ENCODE peak calls at places on chromosomes 16 and 17, in ten cellular contexts. A, I, E, K, T, X, B, N, D and C are unnamed samples. For H3K27me3, the result is how much of the 10 kb centered on the place peaks cover.

GRCh38 chr16:14289692-14290340 is 218.7 kb downstream of the MRTFB start:
- DNase-seq in A (no peak), I (no peak), X (no peak), D (no peak), E (no peak), K (no peak), N (peak), T (no peak), B (no peak), C (no peak)

GRCh38 chr16:48011888-48012658 is 143.7 kb downstream of the ABCC12 start:
- DNase-seq in K (no peak), B (no peak), D (no peak), N (no peak), E (no peak), T (no peak), A (no peak), I (no peak), X (no peak), C (no peak)

GRCh38 chr16:11582157-11582814 is 4.4 kb downstream of the LITAF start:
- DNase-seq in X (no peak), T (no peak), N (no peak), I (no peak), A (no peak), D (no peak), E (no peak), K (no peak), B (no peak), C (no peak)

GRCh38 chr16:4376126-4376819 is 4.6 kb downstream of the VASN start:
- DNase-seq in A (peak), E (peak), D (peak), B (peak), X (peak), N (peak), K (peak), T (peak), I (peak), C (no peak)

GRCh38 chr16:57165483-57165882 is 20.4 kb downstream of the PSME3IP1 start:
- DNase-seq in E (no peak), A (no peak), K (no peak), X (no peak), D (no peak), T (no peak), I (no peak), N (no peak), B (no peak), C (no peak)

GRCh38 chr17:67606896-67607604 is 110.7 kb upstream of the NOL11 start:
- DNase-seq in B (peak), N (no peak), D (no peak), A (no peak), K (no peak), I (no peak), X (no peak), T (no peak), E (no peak), C (no peak)

GRCh38 chr16:86574646-86575045 is 3.7 kb upstream of the FOXL1 start:
- DNase-seq in A (no peak), N (no peak), X (no peak), D (no peak), I (no peak), E (no peak), T (no peak), K (no peak), B (no peak), C (no peak)

GRCh38 chr17:83058478-83059167 is 20.8 kb upstream of the METRNL start:
- DNase-seq in N (peak), B (peak), A (no peak), T (peak), D (peak), X (no peak), I (peak), E (no peak), K (no peak), C (no peak)

GRCh38 chr17:81733507-81734404 is 21.7 kb downstream of the SLC25A10 start:
- DNase-seq in X (peak), K (peak), A (peak), D (peak), T (peak), B (peak), N (peak), I (peak), E (peak), C (no peak)

GRCh38 chr17:77644181-77644972 is 314.1 kb upstream of the TNRC6C start:
- DNase-seq in I (no peak), B (no peak), X (no peak), D (no peak), E (no peak), A (no peak), N (no peak), T (no peak), K (peak), C (no peak)
- H3K27me3 ChIP-seq in I (under half), B (under half), X (under half), D (under half), E (under half), A (under half), N (under half), T (under half), K (under half), C (under half)

GRCh38 chr17:79837888-79838540 is 1.2 kb downstream of the CBX4 start:
- DNase-seq in D (no peak), X (no peak), T (peak), I (no peak), A (no peak), B (peak), E (no peak), N (peak), K (no peak), C (no peak)

GRCh38 chr17:79840204-79840988 is 1.2 kb upstream of the CBX4 start:
- DNase-seq in X (peak), I (peak), N (peak), B (peak), T (peak), A (peak), D (peak), E (peak), K (no peak), C (no peak)

GRCh38 chr17:79840989-79841286 is 1.7 kb upstream of the CBX4 start:
- DNase-seq in I (no peak), E (no peak), K (no peak), D (no peak), X (no peak), A (no peak), N (no peak), T (no peak), B (no peak), C (no peak)

GRCh38 chr17:79838541-79839274 is 532 bp downstream of the CBX4 start:
- DNase-seq in E (peak), D (peak), T (peak), X (peak), B (peak), I (peak), A (peak), K (peak), N (peak), C (no peak)

DNA sequence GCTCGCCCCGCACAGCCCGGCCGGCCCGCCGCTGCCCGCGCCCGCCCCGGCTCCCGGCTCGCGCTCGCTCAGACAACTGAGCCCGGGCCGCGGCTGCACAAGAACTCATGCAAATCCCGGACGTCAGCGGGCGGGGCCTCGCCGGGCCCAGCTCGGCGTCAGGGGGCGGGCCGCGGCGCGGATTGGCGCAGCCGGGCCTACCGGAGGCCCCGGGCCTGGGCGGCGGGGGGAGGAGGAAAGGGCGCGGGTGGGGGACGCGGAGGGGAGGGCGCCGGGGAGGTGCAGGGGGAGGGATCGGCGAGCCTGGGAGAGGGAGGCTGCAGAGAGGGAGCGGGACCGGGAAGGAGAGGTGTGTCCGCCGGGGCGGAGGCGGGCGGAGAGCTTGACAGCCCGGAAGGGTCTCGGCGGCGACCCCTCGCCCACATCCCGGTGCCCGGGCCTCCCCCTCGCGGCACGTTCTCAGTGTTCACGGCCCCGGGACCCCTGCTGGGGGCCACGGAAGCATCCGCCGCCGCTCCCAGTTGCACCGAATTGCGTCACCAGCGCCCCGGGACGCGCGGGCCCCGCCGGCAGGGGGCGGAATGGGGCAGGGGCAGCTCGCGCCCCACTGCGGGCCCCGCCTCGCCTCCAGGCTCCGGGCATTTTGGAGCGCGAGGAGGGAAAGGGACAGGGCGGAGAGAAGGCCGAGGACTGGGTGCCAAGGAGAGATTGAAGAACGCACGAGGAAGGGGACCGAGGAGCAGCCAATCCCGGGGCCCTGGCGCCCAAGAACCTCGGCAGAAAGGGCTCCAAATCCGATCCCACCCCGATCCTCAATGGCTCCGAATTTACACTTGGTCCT is at the start of gene CBX4:
- DNase-seq in B (peak), X (peak), I (peak), T (peak), K (peak), E (peak), A (peak), N (peak), D (peak), C (peak)
- H3K27me3 ChIP-seq in B (under half), X (under half), I (under half), T (under half), K (under half), E (under half), A (under half), N (under half), D (under half), C (under half)

GRCh38 chr17:27459433-27459832 is 3.2 kb downstream of the KSR1 start:
- DNase-seq in T (no peak), D (no peak), X (no peak), E (peak), B (no peak), N (no peak), K (no peak), A (no peak), I (no peak), C (no peak)
- H3K27me3 ChIP-seq in T (under half), D (under half), X (under half), E (under half), B (under half), N (under half), K (under half), A (under half), I (under half), C (under half)

GRCh38 chr16:1141716-1142115 is 11.2 kb upstream of the CACNA1H start:
- DNase-seq in K (no peak), N (no peak), T (no peak), B (no peak), A (no peak), I (no peak), D (no peak), X (no peak), E (no peak), C (no peak)

GRCh38 chr16:1144476-1145382 is 8.2 kb upstream of the CACNA1H start:
- DNase-seq in N (no peak), K (peak), E (no peak), D (no peak), I (no peak), X (no peak), T (no peak), B (no peak), A (no peak), C (no peak)

GRCh38 chr16:1142911-1143310 is 10.0 kb upstream of the CACNA1H start:
- DNase-seq in X (no peak), B (no peak), E (no peak), T (no peak), N (no peak), D (no peak), I (no peak), K (no peak), A (no peak), C (no peak)

GRCh38 chr16:1145383-1146100 is 7.4 kb upstream of the CACNA1H start:
- DNase-seq in D (no peak), X (no peak), A (no peak), T (peak), E (no peak), N (no peak), K (no peak), I (no peak), B (no peak), C (no peak)

GRCh38 chr16:1143761-1144450 is 9.0 kb upstream of the CACNA1H start:
- DNase-seq in N (no peak), X (no peak), B (no peak), I (no peak), K (no peak), E (no peak), T (no peak), D (no peak), A (no peak), C (no peak)
- H3K27me3 ChIP-seq in N (under half), X (half or more), B (under half), I (under half), K (under half), E (under half), T (under half), D (under half), A (under half), C (under half)

GRCh38 chr17:65553009-65553645 is 8.3 kb downstream of the AXIN2 start:
- DNase-seq in I (no peak), X (no peak), B (no peak), T (no peak), E (no peak), N (no peak), D (no peak), A (no peak), K (no peak), C (no peak)

GRCh38 chr17:65553646-65554567 is 7.5 kb downstream of the AXIN2 start:
- DNase-seq in I (no peak), A (no peak), B (no peak), D (no peak), E (no peak), T (no peak), N (peak), K (no peak), X (peak), C (no peak)

GRCh38 chr17:65556014-65556909 is 5.2 kb downstream of the AXIN2 start:
- DNase-seq in I (peak), K (peak), B (peak), A (peak), E (peak), N (peak), X (peak), T (peak), D (peak), C (no peak)

GRCh38 chr17:65556910-65557348 is 4.5 kb downstream of the AXIN2 start:
- DNase-seq in D (no peak), I (no peak), N (no peak), A (no peak), E (no peak), B (no peak), X (no peak), T (no peak), K (no peak), C (no peak)

DNA sequence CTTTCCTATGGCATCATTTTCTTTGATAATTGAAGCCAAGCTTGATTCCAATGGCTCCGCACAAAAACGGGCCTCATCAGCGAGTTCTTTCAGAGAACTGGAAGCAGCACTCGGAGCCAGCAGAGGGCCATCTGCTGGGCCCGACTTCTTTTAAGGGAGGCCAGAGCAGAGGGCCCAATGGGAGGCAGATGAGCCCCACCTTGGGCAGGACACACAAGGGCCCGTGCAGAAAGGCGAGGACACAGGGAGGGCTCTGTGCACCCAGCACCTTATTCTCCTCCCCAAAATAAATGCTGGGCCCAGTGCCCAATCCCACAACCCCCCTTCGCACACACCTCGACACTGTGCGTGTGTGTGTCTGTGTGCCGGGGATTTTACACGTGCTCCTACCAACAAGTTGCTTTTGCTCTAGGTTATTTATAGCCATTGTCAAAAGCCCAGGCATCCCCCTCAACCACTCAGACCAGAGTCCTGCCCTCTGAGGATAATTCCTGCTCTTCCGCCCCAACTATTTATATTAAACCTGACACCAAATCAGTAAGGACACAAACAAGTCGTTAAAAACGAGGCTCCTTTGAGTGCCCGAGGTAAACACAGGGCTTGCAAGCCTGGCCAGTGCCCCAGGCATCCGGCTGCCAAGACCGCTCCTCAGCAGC is 6.8 kb downstream of the AXIN2 start:
- DNase-seq in A (peak), N (no peak), T (no peak), I (no peak), X (no peak), E (peak), D (no peak), B (no peak), K (peak), C (no peak)
- H3K27me3 ChIP-seq in A (under half), N (under half), T (under half), I (under half), X (under half), E (under half), D (under half), B (under half), K (under half), C (under half)

GRCh38 chr16:78483124-78483992 is 383.9 kb downstream of the WWOX start:
- DNase-seq in A (no peak), N (peak), T (no peak), E (peak), B (no peak), X (no peak), K (no peak), D (no peak), I (no peak), C (no peak)

GRCh38 chr16:78487471-78487870 is 388.0 kb downstream of the WWOX start:
- DNase-seq in X (no peak), T (no peak), I (no peak), B (no peak), E (no peak), A (no peak), K (no peak), N (no peak), D (no peak), C (no peak)

GRCh38 chr16:78485899-78486221 is 386.4 kb downstream of the WWOX start:
- DNase-seq in X (no peak), K (no peak), D (no peak), I (no peak), N (no peak), E (no peak), B (no peak), A (no peak), T (no peak), C (no peak)

GRCh38 chr16:78484509-78485058 is 385.1 kb downstream of the WWOX start:
- DNase-seq in K (no peak), B (no peak), N (no peak), D (no peak), T (no peak), E (no peak), X (no peak), A (no peak), I (no peak), C (no peak)

GRCh38 chr16:78485188-78485898 is 385.9 kb downstream of the WWOX start:
- DNase-seq in T (no peak), B (no peak), X (no peak), E (no peak), D (no peak), K (peak), A (no peak), I (no peak), N (no peak), C (no peak)
- H3K27me3 ChIP-seq in T (under half), B (under half), X (under half), E (under half), D (under half), K (under half), A (under half), I (under half), N (under half), C (under half)